ENCODE peak calls at places on chromosome 2, in five cellular contexts. One of them, this sample, is unnamed.

GRCh38 chr2:65639156-65639876 is 206.9 kb upstream of the SPRED2 start:
- DNase-seq in SK-N-SH: no peak
- DNase-seq in H1: no peak
- DNase-seq in HepG2: no peak
- DNase-seq in K562: no peak
- DNase-seq in this sample: no peak

GRCh38 chr2:155021591-155021990 is 323.1 kb downstream of the KCNJ3 start:
- DNase-seq in HepG2: no peak
- DNase-seq in SK-N-SH: no peak
- DNase-seq in K562: no peak
- DNase-seq in H1: no peak
- DNase-seq in this sample: no peak

GRCh38 chr2:129585760-129586159 is 393.7 kb upstream of the RAB6C start:
- DNase-seq in H1: no peak
- DNase-seq in HepG2: no peak
- DNase-seq in K562: no peak
- DNase-seq in SK-N-SH: no peak
- DNase-seq in this sample: no peak

GRCh38 chr2:201135396-201135795 is 19.4 kb downstream of the CFLAR start:
- DNase-seq in K562: no peak
- DNase-seq in HepG2: no peak
- DNase-seq in H1: no peak
- DNase-seq in SK-N-SH: no peak
- DNase-seq in this sample: no peak

GRCh38 chr2:37616674-37616999 is 54.8 kb downstream of the CDC42EP3 start:
- DNase-seq in H1: no peak
- DNase-seq in SK-N-SH: no peak
- DNase-seq in HepG2: no peak
- DNase-seq in K562: peak
- DNase-seq in this sample: no peak

GRCh38 chr2:98907966-98908905 is 27.8 kb downstream of the CRACDL start:
- DNase-seq in H1: peak
- DNase-seq in HepG2: no peak
- DNase-seq in SK-N-SH: peak
- DNase-seq in K562: no peak
- DNase-seq in this sample: no peak

GRCh38 chr2:129233751-129234406 is 745.6 kb upstream of the RAB6C start:
- DNase-seq in K562: no peak
- DNase-seq in H1: no peak
- DNase-seq in HepG2: no peak
- DNase-seq in SK-N-SH: peak
- DNase-seq in this sample: no peak

GRCh38 chr2:11239718-11240462 is 84.6 kb downstream of the SLC66A3 start:
- DNase-seq in SK-N-SH: no peak
- DNase-seq in H1: no peak
- DNase-seq in K562: peak
- DNase-seq in HepG2: peak
- DNase-seq in this sample: no peak

GRCh38 chr2:234880551-234881211 is 71.1 kb upstream of the SH3BP4 start:
- DNase-seq in SK-N-SH: no peak
- DNase-seq in H1: no peak
- DNase-seq in HepG2: peak
- DNase-seq in K562: no peak
- DNase-seq in this sample: no peak

GRCh38 chr2:44168684-44169154 is at the start of gene PPM1B:
- DNase-seq in K562: peak
- DNase-seq in SK-N-SH: peak
- DNase-seq in HepG2: no peak
- DNase-seq in H1: peak
- DNase-seq in this sample: no peak

GRCh38 chr2:217289909-217290283 is 430.0 kb upstream of the TNP1 start:
- DNase-seq in HepG2: peak
- DNase-seq in SK-N-SH: peak
- DNase-seq in K562: peak
- DNase-seq in H1: no peak
- DNase-seq in this sample: no peak

GRCh38 chr2:182716665-182716990 is 571 bp downstream of the DNAJC10 start:
- DNase-seq in K562: peak
- DNase-seq in HepG2: peak
- DNase-seq in SK-N-SH: no peak
- DNase-seq in H1: no peak
- DNase-seq in this sample: no peak

GRCh38 chr2:133736674-133737073 is 168.4 kb upstream of the NCKAP5 start:
- DNase-seq in SK-N-SH: no peak
- DNase-seq in HepG2: no peak
- DNase-seq in H1: no peak
- DNase-seq in K562: no peak
- DNase-seq in this sample: no peak
- TF ChIP-seq GABPA in SK-N-SH: no peak
- TF ChIP-seq GABPA in HepG2: no peak
- TF ChIP-seq GABPA in H1: no peak
- TF ChIP-seq GABPA in K562: no peak
- TF ChIP-seq GABPA in this sample: no peak

DNA sequence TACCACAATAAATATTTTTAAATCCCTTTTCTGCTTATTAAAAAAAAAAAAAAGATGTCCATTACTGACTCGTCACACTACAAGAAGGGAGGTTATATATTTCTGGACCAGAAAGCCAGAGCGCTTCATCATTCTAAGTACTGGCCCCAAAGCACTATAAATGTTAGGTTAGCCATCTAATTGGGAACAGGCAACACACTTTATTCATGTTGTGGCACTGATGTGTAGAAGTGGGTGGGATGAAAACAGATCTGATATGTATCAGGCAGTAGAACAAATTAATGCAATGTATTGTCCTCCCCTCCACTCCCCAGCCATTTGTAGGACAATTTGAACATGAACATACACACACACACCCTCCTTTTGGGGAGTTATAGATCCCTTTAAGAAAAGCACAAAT is 24.4 kb downstream of the LANCL1 start:
- DNase-seq in K562: no peak
- DNase-seq in HepG2: no peak
- DNase-seq in SK-N-SH: peak
- DNase-seq in H1: no peak
- DNase-seq in this sample: no peak
- TF ChIP-seq YY1 in K562: no peak
- TF ChIP-seq YY1 in HepG2: no peak
- TF ChIP-seq YY1 in SK-N-SH: no peak
- TF ChIP-seq YY1 in H1: no peak
- TF ChIP-seq YY1 in this sample: no peak

GRCh38 chr2:3323360-3324035 is 54.1 kb downstream of the EIPR1 start:
- DNase-seq in HepG2: no peak
- DNase-seq in H1: no peak
- DNase-seq in K562: no peak
- DNase-seq in SK-N-SH: no peak
- DNase-seq in this sample: no peak
- TF ChIP-seq GABPA in HepG2: no peak
- TF ChIP-seq GABPA in H1: no peak
- TF ChIP-seq GABPA in K562: no peak
- TF ChIP-seq GABPA in SK-N-SH: no peak
- TF ChIP-seq GABPA in this sample: no peak

DNA sequence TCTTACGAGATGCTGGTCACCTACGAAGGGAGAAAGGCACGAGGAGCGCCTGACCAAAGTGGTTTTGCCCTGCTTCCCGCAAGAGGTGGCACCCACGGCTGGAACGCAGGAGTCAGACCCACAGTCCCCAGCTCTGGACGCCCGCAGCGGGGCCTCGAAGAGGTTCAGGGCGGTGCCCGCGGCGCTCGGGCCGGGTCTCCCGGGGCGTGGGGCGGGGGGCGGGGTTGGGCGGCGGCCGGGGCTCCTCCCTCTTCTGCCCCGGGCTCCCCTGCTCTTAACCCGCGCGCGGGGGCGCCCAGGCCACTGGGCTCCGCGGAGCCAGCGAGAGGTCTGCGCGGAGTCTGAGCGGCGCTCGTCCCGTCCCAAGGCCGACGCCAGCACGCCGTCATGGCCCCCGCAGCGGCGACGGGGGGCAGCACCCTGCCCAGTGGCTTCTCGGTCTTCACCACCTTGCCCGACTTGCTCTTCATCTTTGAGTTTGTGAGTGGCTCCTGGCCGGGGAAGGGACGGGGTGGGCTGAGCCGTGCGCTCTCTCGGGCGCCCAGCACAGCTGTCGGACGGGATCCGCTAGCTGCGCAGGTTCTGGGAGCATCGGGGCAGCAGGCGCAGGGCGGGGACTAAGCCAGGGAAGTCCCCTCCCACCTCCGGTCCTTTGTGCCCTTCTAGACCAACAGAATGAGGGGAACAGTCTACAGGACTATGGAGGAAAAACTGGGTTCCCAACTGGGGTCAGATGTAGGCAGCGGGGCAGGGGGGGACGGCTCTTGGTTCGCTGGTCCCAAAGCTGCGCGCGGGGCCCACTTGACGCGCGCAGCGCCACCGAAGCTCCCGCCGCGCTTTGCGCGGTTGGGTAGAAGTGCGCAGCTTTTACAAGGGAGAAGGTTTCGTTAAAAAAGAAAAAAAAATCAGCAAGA is at the start of gene MAL:
- DNase-seq in SK-N-SH: peak
- DNase-seq in HepG2: no peak
- DNase-seq in K562: no peak
- DNase-seq in H1: peak
- DNase-seq in this sample: no peak
- TF ChIP-seq YY1 in SK-N-SH: no peak
- TF ChIP-seq YY1 in HepG2: no peak
- TF ChIP-seq YY1 in K562: no peak
- TF ChIP-seq YY1 in H1: no peak
- TF ChIP-seq YY1 in this sample: no peak

GRCh38 chr2:168723494-168723893 is 78.9 kb upstream of the NOSTRIN start:
- DNase-seq in K562: no peak
- DNase-seq in HepG2: no peak
- DNase-seq in H1: no peak
- DNase-seq in SK-N-SH: no peak
- DNase-seq in this sample: no peak

GRCh38 chr2:168718622-168719021 is 83.8 kb upstream of the NOSTRIN start:
- DNase-seq in H1: no peak
- DNase-seq in SK-N-SH: no peak
- DNase-seq in HepG2: no peak
- DNase-seq in K562: no peak
- DNase-seq in this sample: no peak

GRCh38 chr2:168726375-168726774 is 76.1 kb upstream of the NOSTRIN start:
- DNase-seq in H1: no peak
- DNase-seq in HepG2: no peak
- DNase-seq in SK-N-SH: no peak
- DNase-seq in K562: no peak
- DNase-seq in this sample: no peak

GRCh38 chr2:168719446-168719845 is 83.0 kb upstream of the NOSTRIN start:
- DNase-seq in K562: no peak
- DNase-seq in HepG2: no peak
- DNase-seq in H1: no peak
- DNase-seq in SK-N-SH: no peak
- DNase-seq in this sample: no peak

GRCh38 chr2:168722592-168722991 is 79.8 kb upstream of the NOSTRIN start:
- DNase-seq in SK-N-SH: no peak
- DNase-seq in HepG2: no peak
- DNase-seq in K562: no peak
- DNase-seq in H1: no peak
- DNase-seq in this sample: no peak
- TF ChIP-seq GABPA in SK-N-SH: no peak
- TF ChIP-seq GABPA in HepG2: no peak
- TF ChIP-seq GABPA in K562: no peak
- TF ChIP-seq GABPA in H1: no peak
- TF ChIP-seq GABPA in this sample: no peak

GRCh38 chr2:16608661-16609643 is 56.7 kb downstream of the CYRIA start:
- DNase-seq in SK-N-SH: peak
- DNase-seq in H1: peak
- DNase-seq in K562: peak
- DNase-seq in HepG2: peak
- DNase-seq in this sample: peak
- TF ChIP-seq YY1 in SK-N-SH: peak
- TF ChIP-seq YY1 in H1: peak
- TF ChIP-seq YY1 in K562: peak
- TF ChIP-seq YY1 in HepG2: peak
- TF ChIP-seq YY1 in this sample: peak

DNA sequence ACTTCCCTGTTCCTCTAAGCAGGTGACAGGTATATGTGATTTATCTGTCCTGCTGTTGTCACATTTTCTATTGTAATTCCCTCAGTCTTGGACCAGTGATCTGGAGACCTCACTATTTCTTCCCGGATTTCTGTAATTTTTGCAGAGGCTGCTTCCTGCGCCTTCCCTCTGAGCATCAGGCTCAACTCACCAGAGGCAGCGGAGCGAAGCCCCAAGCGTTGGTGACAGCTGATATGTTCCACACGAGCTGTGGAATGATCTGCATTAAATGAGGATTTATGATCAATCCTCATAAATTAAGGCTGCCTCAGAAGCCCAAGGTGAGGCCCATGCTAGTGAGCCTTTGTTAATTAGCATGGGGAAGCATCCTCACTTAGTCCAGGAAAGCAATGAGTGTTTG is 64.6 kb downstream of the ACKR3 start:
- DNase-seq in H1: no peak
- DNase-seq in K562: no peak
- DNase-seq in HepG2: no peak
- DNase-seq in SK-N-SH: no peak
- DNase-seq in this sample: no peak
- TF ChIP-seq GABPA in H1: no peak
- TF ChIP-seq GABPA in K562: no peak
- TF ChIP-seq GABPA in HepG2: no peak
- TF ChIP-seq GABPA in SK-N-SH: no peak
- TF ChIP-seq GABPA in this sample: no peak

DNA sequence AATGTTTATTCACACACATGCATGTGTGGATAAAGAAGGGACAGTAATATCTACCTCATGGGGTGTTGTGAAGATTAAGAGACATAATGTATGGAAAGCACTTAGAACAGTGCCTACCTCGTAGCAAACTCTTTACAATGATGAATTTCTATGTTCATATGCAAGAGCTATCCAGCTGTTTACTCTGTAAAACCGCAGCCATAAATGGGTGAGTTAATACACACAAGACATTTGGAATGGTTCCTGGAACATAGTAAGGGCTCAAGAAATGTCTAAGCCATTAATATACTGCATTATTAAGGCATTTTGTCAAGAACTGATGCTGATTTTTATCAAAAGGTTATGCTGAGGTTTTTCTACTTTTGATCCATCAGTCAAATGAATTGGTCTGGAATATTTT is 1076.2 kb downstream of the TSN start:
- DNase-seq in SK-N-SH: no peak
- DNase-seq in H1: no peak
- DNase-seq in K562: no peak
- DNase-seq in HepG2: no peak
- DNase-seq in this sample: no peak
- TF ChIP-seq YY1 in SK-N-SH: no peak
- TF ChIP-seq YY1 in H1: no peak
- TF ChIP-seq YY1 in K562: no peak
- TF ChIP-seq YY1 in HepG2: no peak
- TF ChIP-seq YY1 in this sample: no peak

GRCh38 chr2:76867854-76868253 is 654.3 kb downstream of the LRRTM4 start:
- DNase-seq in H1: no peak
- DNase-seq in SK-N-SH: no peak
- DNase-seq in K562: no peak
- DNase-seq in HepG2: no peak
- DNase-seq in this sample: no peak
- TF ChIP-seq GABPA in H1: no peak
- TF ChIP-seq GABPA in SK-N-SH: no peak
- TF ChIP-seq GABPA in K562: no peak
- TF ChIP-seq GABPA in HepG2: no peak
- TF ChIP-seq GABPA in this sample: no peak